ENCODE peak calls at places on chromosomes 16 and 17, in nine cellular contexts. H, Z, Q, F, W, K, L, B and I are unnamed samples.

GRCh38 chr17:56608941-56609340 is 15.4 kb downstream of the NOG start:
- DNase-seq in H (no peak), Z (no peak), Q (no peak), F (no peak), W (no peak), K (no peak), L (no peak), B (no peak), I (no peak)

GRCh38 chr17:73393962-73394361 is 82.2 kb upstream of the CDC42EP4 start:
- DNase-seq in H (no peak), Z (no peak), Q (peak), F (no peak), W (peak), K (no peak), L (peak), B (peak), I (peak)

GRCh38 chr16:57544129-57544653 is 1.7 kb downstream of the ADGRG5 start:
- DNase-seq in H (no peak), Z (no peak), Q (peak), F (peak), W (peak), K (no peak), L (peak), B (no peak), I (peak)

GRCh38 chr17:64331946-64332493 is 58.6 kb downstream of the PECAM1 start:
- DNase-seq in H (peak), Z (no peak), Q (peak), F (no peak), W (peak), K (no peak), L (no peak), B (no peak), I (peak)

GRCh38 chr17:21298983-21299519 is 14.5 kb downstream of the MAP2K3 start:
- DNase-seq in H (no peak), Z (no peak), Q (no peak), F (no peak), W (no peak), K (no peak), L (no peak), B (no peak), I (no peak)

GRCh38 chr17:68532826-68533225 is 20.6 kb downstream of the PRKAR1A start:
- DNase-seq in H (no peak), Z (no peak), Q (no peak), F (no peak), W (no peak), K (no peak), L (no peak), B (no peak), I (no peak)

GRCh38 chr17:55421179-55421934 is at the start of gene MMD:
- DNase-seq in H (no peak), Z (peak), Q (peak), F (peak), W (no peak), K (no peak), L (no peak), B (peak), I (peak)

GRCh38 chr16:52068447-52069074 is 478.4 kb downstream of the TOX3 start:
- DNase-seq in H (no peak), Z (no peak), Q (no peak), F (no peak), W (peak), K (peak), L (peak), B (peak), I (no peak)

GRCh38 chr17:9512323-9513168 is 63.1 kb downstream of the STX8 start:
- DNase-seq in H (no peak), Z (no peak), Q (no peak), F (no peak), W (peak), K (no peak), L (no peak), B (peak), I (no peak)

GRCh38 chr16:20822451-20823128 is 16.3 kb downstream of the REXO5 start:
- DNase-seq in H (no peak), Z (no peak), Q (no peak), F (no peak), W (no peak), K (no peak), L (no peak), B (no peak), I (no peak)
- H3K27ac ChIP-seq in H (no peak), Z (no peak), Q (no peak), F (no peak), W (no peak), K (no peak), L (no peak), B (no peak), I (no peak)

GRCh38 chr17:17831208-17832039 is 5.4 kb downstream of the SREBF1 start:
- DNase-seq in H (no peak), Z (no peak), Q (no peak), F (no peak), W (no peak), K (no peak), L (no peak), B (no peak), I (no peak)

GRCh38 chr17:17832040-17832363 is 4.8 kb downstream of the SREBF1 start:
- DNase-seq in H (no peak), Z (no peak), Q (no peak), F (no peak), W (no peak), K (no peak), L (no peak), B (no peak), I (no peak)

GRCh38 chr17:17834974-17835373 is 1.8 kb downstream of the SREBF1 start:
- DNase-seq in H (no peak), Z (no peak), Q (no peak), F (no peak), W (no peak), K (no peak), L (no peak), B (no peak), I (no peak)

GRCh38 chr17:17835415-17836249 is 1.2 kb downstream of the SREBF1 start:
- DNase-seq in H (no peak), Z (no peak), Q (peak), F (peak), W (no peak), K (no peak), L (no peak), B (no peak), I (no peak)

GRCh38 chr17:17833664-17834357 is 3.0 kb downstream of the SREBF1 start:
- DNase-seq in H (no peak), Z (no peak), Q (no peak), F (peak), W (no peak), K (no peak), L (no peak), B (no peak), I (no peak)
- H3K27ac ChIP-seq in H (peak), Z (peak), Q (no peak), F (peak), W (no peak), K (no peak), L (no peak), B (no peak), I (no peak)

GRCh38 chr16:2468725-2469398 is 2.2 kb upstream of the NTN3 start:
- DNase-seq in H (peak), Z (peak), Q (no peak), F (peak), W (no peak), K (peak), L (no peak), B (no peak), I (no peak)
- H3K27ac ChIP-seq in H (no peak), Z (peak), Q (no peak), F (peak), W (no peak), K (peak), L (no peak), B (no peak), I (no peak)

GRCh38 chr16:67943619-67944503 is at the start of gene LCAT:
- DNase-seq in H (no peak), Z (no peak), Q (no peak), F (no peak), W (peak), K (peak), L (no peak), B (no peak), I (no peak)

GRCh38 chr16:67942200-67942509 is 1.8 kb downstream of the LCAT start:
- DNase-seq in H (peak), Z (peak), Q (no peak), F (peak), W (no peak), K (peak), L (peak), B (no peak), I (no peak)

GRCh38 chr16:67941469-67942199 is 2.3 kb downstream of the LCAT start:
- DNase-seq in H (no peak), Z (no peak), Q (no peak), F (no peak), W (no peak), K (no peak), L (no peak), B (no peak), I (no peak)

GRCh38 chr16:67943256-67943618 is 683 bp downstream of the LCAT start:
- DNase-seq in H (no peak), Z (no peak), Q (no peak), F (no peak), W (no peak), K (no peak), L (no peak), B (no peak), I (no peak)

GRCh38 chr16:67942510-67943255 is 1.2 kb downstream of the LCAT start:
- DNase-seq in H (no peak), Z (no peak), Q (no peak), F (no peak), W (no peak), K (peak), L (peak), B (no peak), I (no peak)
- H3K27ac ChIP-seq in H (no peak), Z (no peak), Q (no peak), F (no peak), W (no peak), K (peak), L (no peak), B (no peak), I (no peak)

DNA sequence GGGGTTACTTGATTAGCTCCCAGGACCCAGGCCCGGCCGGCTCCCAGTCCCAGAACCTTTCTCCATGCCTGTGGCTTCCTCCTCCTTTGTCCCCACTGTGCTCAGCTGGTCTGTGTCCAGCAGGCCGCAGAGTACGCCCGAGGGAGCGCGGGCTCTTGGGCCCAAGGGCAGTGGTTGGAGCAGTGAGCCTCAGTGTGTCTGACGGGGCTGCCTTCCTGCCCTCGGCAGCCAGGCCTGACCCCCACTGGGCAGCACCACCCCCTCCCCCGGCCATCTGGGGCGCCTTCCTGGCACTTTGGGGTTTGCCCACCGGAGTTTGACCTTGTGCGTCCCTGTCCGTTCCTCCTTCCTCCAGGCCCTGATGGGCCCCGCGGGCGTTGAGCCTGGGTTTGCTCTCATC is 62.4 kb upstream of the PVALEF start:
- DNase-seq in H (no peak), Z (no peak), Q (no peak), F (no peak), W (no peak), K (no peak), L (no peak), B (no peak), I (no peak)
- H3K27ac ChIP-seq in H (no peak), Z (no peak), Q (no peak), F (no peak), W (no peak), K (no peak), L (no peak), B (no peak), I (no peak)

GRCh38 chr16:20760346-20760745 is 3.5 kb upstream of the ACSM3 start:
- DNase-seq in H (no peak), Z (no peak), Q (no peak), F (peak), W (no peak), K (no peak), L (no peak), B (no peak), I (no peak)
- H3K27ac ChIP-seq in H (no peak), Z (no peak), Q (no peak), F (no peak), W (no peak), K (no peak), L (no peak), B (no peak), I (no peak)

GRCh38 chr17:71283486-71283885 is 837.3 kb upstream of the SOX9 start:
- DNase-seq in H (no peak), Z (no peak), Q (no peak), F (no peak), W (no peak), K (no peak), L (no peak), B (no peak), I (no peak)

GRCh38 chr17:71287246-71287828 is 833.5 kb upstream of the SOX9 start:
- DNase-seq in H (no peak), Z (no peak), Q (no peak), F (no peak), W (peak), K (no peak), L (peak), B (no peak), I (no peak)

GRCh38 chr17:71286625-71287024 is 834.2 kb upstream of the SOX9 start:
- DNase-seq in H (no peak), Z (no peak), Q (no peak), F (no peak), W (no peak), K (no peak), L (peak), B (no peak), I (no peak)

GRCh38 chr17:71284032-71284755 is 836.6 kb upstream of the SOX9 start:
- DNase-seq in H (no peak), Z (no peak), Q (no peak), F (no peak), W (peak), K (no peak), L (no peak), B (no peak), I (no peak)
- H3K27ac ChIP-seq in H (no peak), Z (no peak), Q (no peak), F (no peak), W (no peak), K (no peak), L (no peak), B (no peak), I (no peak)

GRCh38 chr17:17982796-17983195 is 10.1 kb downstream of the DRC3 start:
- DNase-seq in H (no peak), Z (no peak), Q (no peak), F (no peak), W (no peak), K (no peak), L (no peak), B (no peak), I (no peak)
- H3K27ac ChIP-seq in H (no peak), Z (no peak), Q (no peak), F (no peak), W (no peak), K (no peak), L (no peak), B (no peak), I (no peak)